ENCODE peak calls at places on chromosomes 12 and 14, in six cellular contexts. Z is upper lobe of right lung, H is dorsolateral prefrontal cortex, P is mammary epithelial cell, W is body of pancreas, K is testis. B is an unnamed sample.

GRCh38 chr12:93139028-93139665 is 210.1 kb upstream of the EEA1 start:
- DNase-seq in W (no peak), K (no peak), Z (no peak), H (no peak), P (no peak), B (no peak)

GRCh38 chr12:122471324-122472226 is 29.2 kb downstream of the ZCCHC8 start:
- DNase-seq in Z (no peak), P (peak), H (no peak), K (no peak), W (peak), B (peak)

GRCh38 chr14:71538949-71539659 is 393.1 kb upstream of the RGS6 start:
- DNase-seq in W (no peak), P (no peak), H (no peak), K (no peak), Z (no peak), B (no peak)

GRCh38 chr12:32988982-32989381 is 92.4 kb upstream of the PKP2 start:
- DNase-seq in P (no peak), Z (no peak), W (no peak), K (no peak), H (no peak), B (no peak)

GRCh38 chr12:40691913-40692616 is at the start of gene CNTN1:
- DNase-seq in K (peak), H (peak), P (peak), Z (peak), W (peak), B (peak)

GRCh38 chr12:62640910-62641448 is 174.4 kb downstream of the MON2 start:
- DNase-seq in P (no peak), W (no peak), Z (no peak), K (no peak), H (no peak), B (no peak)

GRCh38 chr12:76029982-76030377 is 1.6 kb downstream of the PHLDA1 start:
- DNase-seq in W (peak), P (peak), K (peak), H (no peak), Z (peak), B (no peak)

GRCh38 chr12:31603546-31604009 is 12.6 kb upstream of the DENND5B start:
- DNase-seq in Z (no peak), H (no peak), K (no peak), P (no peak), W (no peak), B (no peak)

GRCh38 chr12:2677142-2677880 is 117.5 kb upstream of the FKBP4 start:
- DNase-seq in P (no peak), W (no peak), H (no peak), K (no peak), Z (no peak), B (no peak)

GRCh38 chr12:46556105-46556559 is 183.6 kb upstream of the SLC38A2 start:
- DNase-seq in H (no peak), W (no peak), Z (no peak), K (no peak), P (peak), B (no peak)

GRCh38 chr14:24430682-24431568 is 1.2 kb downstream of the KHNYN start:
- DNase-seq in H (no peak), K (peak), P (peak), Z (peak), W (peak), B (no peak)

DNA sequence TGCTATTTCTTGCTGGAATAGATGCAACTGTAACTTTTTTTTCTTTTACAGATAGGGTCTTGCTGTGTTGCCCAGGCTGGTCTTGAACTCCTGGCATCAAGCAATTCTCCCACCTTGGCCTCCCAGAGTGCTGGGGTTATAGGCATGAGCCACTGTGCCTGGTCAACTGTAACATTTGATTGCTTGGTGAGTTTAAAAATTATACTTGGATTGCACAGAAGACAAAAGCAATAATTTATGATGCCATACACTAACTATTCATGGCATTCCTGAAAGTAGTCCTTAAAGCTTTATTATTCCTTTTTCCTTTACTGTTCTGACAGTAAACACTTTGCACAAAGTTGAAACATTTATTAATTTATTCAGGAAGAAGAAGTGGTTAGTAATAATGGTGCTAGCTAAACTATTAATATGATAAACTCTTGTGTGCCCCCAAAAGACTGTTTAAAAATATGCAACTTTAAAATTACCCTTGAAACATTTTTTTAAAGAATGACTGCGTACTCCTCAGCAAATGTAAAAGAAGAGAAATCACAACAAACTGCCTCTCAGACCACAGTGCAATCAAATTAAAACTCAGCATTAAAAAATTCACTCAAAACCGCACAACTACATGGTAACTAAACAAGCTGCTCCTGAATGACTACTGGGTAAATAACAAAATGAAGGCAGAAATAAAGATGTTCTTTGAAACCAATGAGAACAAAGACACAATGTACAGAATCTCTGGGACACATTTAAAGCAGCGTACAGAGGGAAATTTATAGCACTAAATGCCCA is 8.3 kb downstream of the PTPRB start:
- DNase-seq in P (no peak), Z (no peak), K (no peak), H (no peak), W (no peak), B (no peak)
- H3K27ac ChIP-seq in P (no peak), Z (peak), K (no peak), H (no peak), W (no peak), B (no peak)

GRCh38 chr12:52360663-52361271 is 6.5 kb downstream of the KRT85 start:
- DNase-seq in P (no peak), Z (no peak), W (peak), K (no peak), H (no peak), B (peak)
- H3K27ac ChIP-seq in P (no peak), Z (no peak), W (no peak), K (no peak), H (no peak), B (no peak)

DNA sequence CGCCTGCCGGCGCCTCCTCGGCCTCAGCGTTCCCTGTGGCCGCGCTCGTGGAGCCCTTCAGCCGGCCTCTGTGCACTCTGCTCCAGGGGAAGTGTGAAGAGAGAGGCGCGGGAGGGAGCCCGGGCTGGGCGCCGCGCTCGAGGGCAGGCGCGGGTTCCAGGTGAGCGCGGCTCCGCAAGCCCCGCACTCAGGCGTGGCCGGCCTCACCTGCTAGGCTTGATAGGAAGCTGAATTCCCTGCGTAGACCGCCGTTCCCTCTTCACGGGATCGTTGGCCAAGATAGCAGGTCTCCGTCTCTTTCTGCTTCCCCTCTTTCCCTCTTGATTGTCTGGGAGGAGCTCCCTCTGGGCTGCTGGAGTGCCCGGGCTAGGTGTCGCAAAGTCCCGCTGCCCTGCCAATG is 89.7 kb downstream of the ASCL4 start:
- DNase-seq in W (no peak), Z (no peak), K (no peak), P (no peak), H (no peak), B (no peak)
- H3K27ac ChIP-seq in W (no peak), Z (no peak), K (no peak), P (no peak), H (no peak), B (peak)

GRCh38 chr12:106115450-106115849 is 23.3 kb downstream of the NUAK1 start:
- DNase-seq in Z (no peak), K (no peak), W (no peak), P (no peak), H (no peak), B (no peak)

GRCh38 chr12:106112094-106112822 is 26.5 kb downstream of the NUAK1 start:
- DNase-seq in K (no peak), H (no peak), W (no peak), P (peak), Z (no peak), B (peak)

GRCh38 chr12:106113446-106114083 is 25.2 kb downstream of the NUAK1 start:
- DNase-seq in Z (no peak), P (peak), K (no peak), W (no peak), H (no peak), B (no peak)

GRCh38 chr12:106113042-106113441 is 25.7 kb downstream of the NUAK1 start:
- DNase-seq in K (no peak), Z (no peak), H (no peak), P (peak), W (no peak), B (no peak)

DNA sequence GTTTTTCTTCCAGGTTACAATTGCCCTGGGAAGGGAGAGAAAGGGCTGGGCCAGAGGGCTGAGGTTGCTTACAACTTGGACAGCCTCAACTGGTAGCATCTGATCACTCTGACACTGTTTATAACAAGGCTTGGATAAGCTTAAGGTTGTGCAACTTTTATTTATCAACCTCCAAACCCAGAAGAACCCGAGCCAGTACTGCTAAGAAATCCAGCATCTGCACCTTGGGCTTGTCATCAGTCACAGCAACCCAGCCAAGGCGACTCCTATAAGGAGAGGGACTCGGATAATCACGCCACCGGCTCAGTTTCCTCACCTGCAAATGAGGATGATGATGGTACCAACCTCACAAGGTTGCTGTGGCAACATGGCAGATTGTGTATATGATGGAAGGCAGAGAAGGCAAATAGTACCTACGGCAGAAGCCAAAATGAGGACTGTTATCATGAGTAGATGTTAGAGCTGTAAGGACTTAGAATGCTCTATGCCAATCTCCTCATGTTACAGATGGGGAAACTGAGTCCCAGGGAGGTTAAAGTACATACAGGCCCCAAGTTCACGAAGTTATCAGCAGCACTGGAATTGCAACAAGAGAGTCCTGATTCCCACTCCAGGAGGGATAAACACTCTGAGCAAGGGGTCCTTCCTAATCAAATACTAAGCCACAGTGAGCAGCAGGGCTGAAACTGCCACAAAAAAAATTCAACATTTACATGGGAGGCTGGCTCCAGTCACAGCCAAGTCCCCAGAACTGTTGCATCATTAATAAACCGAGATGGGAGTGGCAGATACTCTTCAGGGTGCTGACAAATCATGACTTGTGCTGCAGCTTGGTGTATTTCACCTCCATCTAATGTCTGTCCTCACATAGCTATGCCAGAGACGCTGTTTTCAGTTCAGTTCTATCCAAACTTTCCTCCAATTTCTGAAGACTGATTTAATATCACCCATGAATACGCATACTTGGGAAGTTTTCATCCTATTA is 24.4 kb downstream of the NUAK1 start:
- DNase-seq in K (no peak), P (peak), H (no peak), Z (no peak), W (no peak), B (no peak)
- H3K27ac ChIP-seq in K (peak), P (peak), H (peak), Z (peak), W (no peak), B (peak)

GRCh38 chr12:49903351-49903699 is 375 bp downstream of the FAIM2 start:
- DNase-seq in K (no peak), Z (no peak), H (no peak), P (no peak), W (no peak), B (no peak)
- H3K27ac ChIP-seq in K (no peak), Z (no peak), H (peak), P (no peak), W (no peak), B (peak)

DNA sequence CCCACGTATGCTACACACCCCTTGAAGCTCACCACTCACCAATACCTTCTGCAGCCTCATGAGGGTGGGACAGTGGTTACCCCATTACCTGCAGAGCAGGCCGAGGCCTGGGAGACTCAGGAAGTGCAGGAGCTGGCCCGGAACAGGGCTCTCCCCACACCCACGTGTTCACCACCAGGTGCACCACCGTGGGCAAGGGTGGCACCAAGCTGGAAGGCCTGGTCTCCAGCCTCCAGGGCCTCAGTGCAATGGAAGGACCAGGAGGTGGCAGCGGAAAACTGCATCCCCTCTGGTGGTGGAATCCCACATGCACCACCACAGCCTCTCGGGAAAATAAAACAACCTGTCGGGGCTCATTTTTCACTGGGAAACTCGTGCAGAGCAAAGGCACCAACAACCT is 36.4 kb downstream of the ITPK1 start:
- DNase-seq in P (no peak), W (no peak), K (no peak), H (no peak), Z (no peak), B (no peak)
- H3K27ac ChIP-seq in P (no peak), W (no peak), K (no peak), H (no peak), Z (no peak), B (no peak)

GRCh38 chr12:124685689-124685993 is 118.2 kb upstream of the NCOR2 start:
- DNase-seq in K (no peak), P (peak), H (no peak), W (no peak), Z (no peak), B (no peak)

GRCh38 chr12:124686001-124686884 is 118.8 kb upstream of the NCOR2 start:
- DNase-seq in W (no peak), K (peak), P (peak), Z (no peak), H (no peak), B (no peak)

GRCh38 chr12:124683725-124684124 is 116.3 kb upstream of the NCOR2 start:
- DNase-seq in W (no peak), Z (no peak), H (no peak), P (no peak), K (no peak), B (no peak)

GRCh38 chr12:124684496-124684895 is 117.1 kb upstream of the NCOR2 start:
- DNase-seq in Z (no peak), K (peak), P (no peak), W (peak), H (no peak), B (peak)

GRCh38 chr12:124684971-124685688 is 117.7 kb upstream of the NCOR2 start:
- DNase-seq in W (no peak), H (no peak), K (peak), Z (no peak), P (peak), B (peak)
- H3K27ac ChIP-seq in W (peak), H (peak), K (peak), Z (peak), P (peak), B (peak)

GRCh38 chr12:86261142-86261541 is 5.0 kb upstream of the MGAT4C start:
- DNase-seq in W (no peak), P (peak), Z (no peak), H (no peak), K (no peak), B (no peak)

GRCh38 chr12:86265329-86265695 is 9.1 kb upstream of the MGAT4C start:
- DNase-seq in P (no peak), K (no peak), Z (no peak), W (no peak), H (no peak), B (no peak)

GRCh38 chr12:86260183-86260582 is 4.0 kb upstream of the MGAT4C start:
- DNase-seq in Z (no peak), W (no peak), H (no peak), P (no peak), K (no peak), B (no peak)

GRCh38 chr12:86264451-86265328 is 8.5 kb upstream of the MGAT4C start:
- DNase-seq in K (peak), W (peak), P (peak), Z (peak), H (no peak), B (peak)

DNA sequence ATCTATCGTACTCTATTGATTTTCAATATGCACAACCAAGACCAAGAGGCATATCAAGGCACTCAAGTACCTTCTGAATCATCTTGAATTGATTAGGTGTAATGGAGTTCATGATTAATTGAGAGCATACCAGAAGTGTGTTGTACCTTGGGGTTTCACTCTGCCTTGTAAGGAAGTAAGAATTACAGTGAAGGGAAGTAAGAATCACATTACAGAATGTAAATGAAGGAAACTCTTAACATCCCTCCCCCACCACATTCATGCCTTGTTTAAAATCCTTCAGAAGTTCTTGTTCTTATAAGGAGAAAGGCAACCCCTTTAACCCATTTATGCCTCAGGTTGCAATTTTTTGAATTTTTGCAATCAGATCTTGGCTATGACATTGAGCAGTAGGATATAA is 5.4 kb upstream of the MGAT4C start:
- DNase-seq in W (no peak), H (no peak), P (no peak), K (no peak), Z (no peak), B (no peak)
- H3K27ac ChIP-seq in W (no peak), H (no peak), P (no peak), K (no peak), Z (no peak), B (no peak)